ENCODE peak calls at places on chromosomes 4 and X, in eight cellular contexts. V is mesenchymal stem cell, X is trophoblast cell, S is endodermal cell, Y is HepG2, B is GM23248, J is PC-3, R is astrocyte. Q is an unnamed sample.

GRCh38 chrX:154648931-154649863 is 4.2 kb downstream of the CTAG2 start:
- DNase-seq in V (no peak), X (peak; percentile 33), S (no peak), Y (no peak), B (no peak), J (no peak), R (no peak), Q (no peak)

GRCh38 chr4:82362565-82362964 is 11.2 kb downstream of the HNRNPD start:
- DNase-seq in V (no peak), X (peak; percentile 29), S (peak; percentile 53), Y (no peak), B (no peak), J (no peak), R (no peak), Q (no peak)

GRCh38 chrX:137118536-137118935 is 84.7 kb upstream of the GPR101 start:
- DNase-seq in V (no peak), X (no peak), S (no peak), Y (no peak), B (no peak), J (peak; percentile 84), R (no peak), Q (no peak)

GRCh38 chr4:1939664-1940509 is 68.7 kb downstream of the NSD2 start:
- DNase-seq in V (peak; percentile 69), X (no peak), S (no peak), Y (peak; percentile 9), B (peak; percentile 91), J (peak; percentile 91), R (peak; percentile 98), Q (peak; percentile 87)

GRCh38 chr4:113472864-113473263 is 288.7 kb downstream of the CAMK2D start:
- DNase-seq in V (no peak), X (no peak), S (no peak), Y (no peak), B (peak; percentile 23), J (no peak), R (no peak), Q (no peak)

GRCh38 chr4:37682701-37683401 is 3.3 kb downstream of the RELL1 start:
- DNase-seq in V (peak; percentile 48), X (peak; percentile 36), S (no peak), Y (peak; percentile 85), B (no peak), J (no peak), R (no peak), Q (no peak)

GRCh38 chr4:128288689-128289106 is 1.1 kb upstream of the PGRMC2 start:
- DNase-seq in V (peak; percentile 47), X (peak; percentile 79), S (no peak), Y (no peak), B (no peak), J (peak; percentile 26), R (peak; percentile 51), Q (peak; percentile 45)

GRCh38 chrX:44514272-44514671 is 28.4 kb downstream of the FUNDC1 start:
- DNase-seq in V (no peak), X (no peak), S (no peak), Y (no peak), B (no peak), J (no peak), R (no peak), Q (no peak)

GRCh38 chr4:185096032-185096653 is 46.9 kb upstream of the SLC25A4 start:
- DNase-seq in V (peak; percentile 44), X (peak; percentile 65), S (no peak), Y (peak; percentile 25), B (peak; percentile 59), J (peak; percentile 55), R (peak; percentile 18), Q (peak; percentile 78)

DNA sequence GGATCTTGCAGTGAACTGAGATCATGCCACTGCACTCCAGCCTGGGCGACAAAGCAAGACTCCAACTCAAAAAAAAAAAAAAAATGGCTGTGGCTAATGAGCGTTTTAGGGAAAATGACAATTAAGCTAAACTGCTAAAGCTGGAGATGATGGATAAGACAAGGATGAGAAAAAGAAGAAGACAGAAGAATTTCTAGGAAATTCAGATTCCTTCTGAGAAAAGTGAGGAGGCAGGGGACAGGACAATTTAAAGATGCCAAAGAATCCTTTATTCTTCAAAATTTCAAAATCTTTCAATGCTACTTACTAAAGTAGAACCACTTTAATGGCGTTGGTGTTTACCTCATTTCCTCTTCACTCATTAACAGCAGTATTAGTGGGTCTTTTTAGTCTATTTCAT is 7.7 kb downstream of the PALLD start:
- DNase-seq in V (no peak), X (no peak), S (no peak), Y (no peak), B (no peak), J (no peak), R (no peak), Q (no peak)
- H3K4me3 ChIP-seq in V (no peak overlapping the region), X (no peak overlapping the region), S (no peak overlapping the region), Y (no peak overlapping the region), B (no peak overlapping the region), J (no peak overlapping the region), R (no peak overlapping the region), Q (no peak overlapping the region)

GRCh38 chrX:71623105-71623450 is 4.8 kb upstream of the CXCR3 start:
- DNase-seq in V (no peak), X (no peak), S (no peak), Y (no peak), B (no peak), J (no peak), R (no peak), Q (no peak)
- H3K9ac ChIP-seq in V (peak overlapping the region; percentile 80), X (no peak overlapping the region), S (no peak overlapping the region), Y (peak overlapping the region; percentile 64), B (peak overlapping the region; percentile 28), J (peak overlapping the region; percentile 55), R (no peak overlapping the region), Q (peak overlapping the region; percentile 79)

GRCh38 chr4:168845897-168846296 is 164.2 kb downstream of the CBR4 start:
- DNase-seq in V (no peak), X (no peak), S (no peak), Y (peak; percentile 10), B (no peak), J (no peak), R (no peak), Q (no peak)
- H3K4me1 ChIP-seq in V (peaks cover 13% of the 10 kb centered on the region), X (peaks cover 7% of the 10 kb centered on the region), S (peaks cover 15% of the 10 kb centered on the region), Y (peaks cover 7% of the 10 kb centered on the region), B (peaks cover 14% of the 10 kb centered on the region), J (no peaks in the 10 kb centered on the region), R (peaks cover 44% of the 10 kb centered on the region), Q (peaks cover 66% of the 10 kb centered on the region)

GRCh38 chr4:168631241-168632151 is 134.6 kb downstream of the PALLD start:
- DNase-seq in V (peak; percentile 80), X (peak; percentile 85), S (peak; percentile 90), Y (no peak), B (peak; percentile 79), J (peak; percentile 69), R (peak; percentile 77), Q (peak; percentile 91)

GRCh38 chr4:168632246-168632832 is 135.5 kb downstream of the PALLD start:
- DNase-seq in V (no peak), X (no peak), S (peak; percentile 70), Y (no peak), B (peak; percentile 35), J (peak; percentile 43), R (peak; percentile 54), Q (peak; percentile 61)

GRCh38 chr4:168634276-168634802 is 137.5 kb downstream of the PALLD start:
- DNase-seq in V (peak; percentile 96), X (peak; percentile 55), S (no peak), Y (no peak), B (peak; percentile 89), J (peak; percentile 56), R (peak; percentile 99), Q (peak; percentile 94)

GRCh38 chr4:168633474-168633873 is 136.6 kb downstream of the PALLD start:
- DNase-seq in V (peak; percentile 67), X (no peak), S (no peak), Y (no peak), B (no peak), J (no peak), R (no peak), Q (peak; percentile 50)

GRCh38 chr4:168633071-168633470 is 136.2 kb downstream of the PALLD start:
- DNase-seq in V (peak; percentile 30), X (no peak), S (no peak), Y (no peak), B (no peak), J (peak; percentile 17), R (no peak), Q (peak; percentile 50)
- H3K4me3 ChIP-seq in V (no peak overlapping the region), X (peak overlapping the region; percentile 73), S (peak overlapping the region; percentile 85), Y (no peak overlapping the region), B (no peak overlapping the region), J (peak overlapping the region; percentile 93), R (peak overlapping the region; percentile 91), Q (peak overlapping the region; percentile 94)

GRCh38 chr4:90137545-90137944 is 10.4 kb downstream of the CCSER1 start:
- DNase-seq in V (peak; percentile 20), X (peak; percentile 96), S (peak; percentile 55), Y (peak; percentile 3), B (no peak), J (peak; percentile 44), R (no peak), Q (no peak)
- H3K9ac ChIP-seq in V (no peak overlapping the region), X (no peak overlapping the region), S (no peak overlapping the region), Y (no peak overlapping the region), B (no peak overlapping the region), J (no peak overlapping the region), R (no peak overlapping the region), Q (no peak overlapping the region)

GRCh38 chr4:7906171-7906581 is 33.5 kb downstream of the AFAP1 start:
- DNase-seq in V (peak; percentile 40), X (no peak), S (no peak), Y (no peak), B (peak; percentile 55), J (no peak), R (peak; percentile 65), Q (no peak)

GRCh38 chr4:7904108-7904516 is 35.5 kb downstream of the AFAP1 start:
- DNase-seq in V (peak; percentile 41), X (peak; percentile 77), S (no peak), Y (no peak), B (peak; percentile 93), J (no peak), R (peak; percentile 96), Q (peak; percentile 78)

GRCh38 chr4:7904942-7905341 is 34.7 kb downstream of the AFAP1 start:
- DNase-seq in V (peak; percentile 91), X (peak; percentile 46), S (no peak), Y (no peak), B (peak; percentile 92), J (no peak), R (peak; percentile 85), Q (peak; percentile 94)

GRCh38 chr4:7907142-7907541 is 32.5 kb downstream of the AFAP1 start:
- DNase-seq in V (no peak), X (no peak), S (no peak), Y (peak; percentile 28), B (no peak), J (no peak), R (no peak), Q (peak; percentile 46)

GRCh38 chr4:7905461-7905915 is 34.2 kb downstream of the AFAP1 start:
- DNase-seq in V (peak; percentile 35), X (no peak), S (no peak), Y (no peak), B (peak; percentile 85), J (no peak), R (peak; percentile 69), Q (peak; percentile 85)
- H3K4me1 ChIP-seq in V (peaks cover 29% of the 10 kb centered on the region), X (peaks cover 5% of the 10 kb centered on the region), S (peaks cover 40% of the 10 kb centered on the region), Y (peaks cover 47% of the 10 kb centered on the region), B (peaks cover 79% of the 10 kb centered on the region), J (peaks cover 45% of the 10 kb centered on the region), R (peaks cover 86% of the 10 kb centered on the region), Q (peaks cover 82% of the 10 kb centered on the region)

GRCh38 chr4:3527914-3528876 is 4.0 kb downstream of the LRPAP1 start:
- DNase-seq in V (no peak), X (no peak), S (peak; percentile 42), Y (no peak), B (no peak), J (no peak), R (no peak), Q (no peak)
- H3K4me3 ChIP-seq in V (no peak overlapping the region), X (no peak overlapping the region), S (no peak overlapping the region), Y (no peak overlapping the region), B (no peak overlapping the region), J (no peak overlapping the region), R (no peak overlapping the region), Q (no peak overlapping the region)